ENCODE peak calls at places on chromosomes 11 and 22, in ten cellular contexts. Z is heart left ventricle, W is GM12865, G is body of pancreas, C is AG09319, M is vagina, K is mammary epithelial cell, X is astrocyte of the cerebellum, S is brain microvascular endothelial cell, Q is AG04450. V is an unnamed sample.

GRCh38 chr11:20258496-20258895 is 98.2 kb upstream of the DBX1 start:
- DNase-seq in Z (no peak), W (no peak), G (no peak), C (no peak), M (no peak), K (no peak), X (no peak), S (no peak), Q (no peak), V (no peak)

GRCh38 chr11:118088531-118088930 is 1.8 kb upstream of the SMIM35 start:
- DNase-seq in Z (peak; percentile 74), W (no peak), G (no peak), C (no peak), M (no peak), K (peak; percentile 45), X (no peak), S (peak; percentile 47), Q (no peak), V (no peak)

GRCh38 chr11:67278939-67279588 is 10.0 kb upstream of the ANKRD13D start:
- DNase-seq in Z (peak; percentile 40), W (no peak), G (peak; percentile 3), C (no peak), M (no peak), K (no peak), X (no peak), S (no peak), Q (no peak), V (peak; percentile 69)

GRCh38 chr11:111000400-111001090 is 245.0 kb upstream of the POU2AF2 start:
- DNase-seq in Z (no peak), W (no peak), G (no peak), C (peak; percentile 34), M (no peak), K (no peak), X (peak; percentile 49), S (no peak), Q (no peak), V (no peak)

GRCh38 chr11:90803781-90804180 is 580.9 kb upstream of the CHORDC1 start:
- DNase-seq in Z (no peak), W (no peak), G (no peak), C (no peak), M (no peak), K (no peak), X (no peak), S (no peak), Q (no peak), V (no peak)

GRCh38 chr11:75495749-75496641 is 29.7 kb downstream of the GDPD5 start:
- DNase-seq in Z (no peak), W (no peak), G (no peak), C (no peak), M (no peak), K (no peak), X (no peak), S (no peak), Q (no peak), V (peak; percentile 74)

GRCh38 chr11:128207861-128208321 is 379.5 kb downstream of the ETS1 start:
- DNase-seq in Z (no peak), W (no peak), G (no peak), C (peak; percentile 49), M (no peak), K (peak; percentile 98), X (peak; percentile 67), S (peak; percentile 65), Q (peak; percentile 44), V (peak; percentile 41)

GRCh38 chr11:91792779-91793262 is 431.8 kb upstream of the FAT3 start:
- DNase-seq in Z (no peak), W (no peak), G (no peak), C (no peak), M (no peak), K (no peak), X (no peak), S (no peak), Q (no peak), V (no peak)

DNA sequence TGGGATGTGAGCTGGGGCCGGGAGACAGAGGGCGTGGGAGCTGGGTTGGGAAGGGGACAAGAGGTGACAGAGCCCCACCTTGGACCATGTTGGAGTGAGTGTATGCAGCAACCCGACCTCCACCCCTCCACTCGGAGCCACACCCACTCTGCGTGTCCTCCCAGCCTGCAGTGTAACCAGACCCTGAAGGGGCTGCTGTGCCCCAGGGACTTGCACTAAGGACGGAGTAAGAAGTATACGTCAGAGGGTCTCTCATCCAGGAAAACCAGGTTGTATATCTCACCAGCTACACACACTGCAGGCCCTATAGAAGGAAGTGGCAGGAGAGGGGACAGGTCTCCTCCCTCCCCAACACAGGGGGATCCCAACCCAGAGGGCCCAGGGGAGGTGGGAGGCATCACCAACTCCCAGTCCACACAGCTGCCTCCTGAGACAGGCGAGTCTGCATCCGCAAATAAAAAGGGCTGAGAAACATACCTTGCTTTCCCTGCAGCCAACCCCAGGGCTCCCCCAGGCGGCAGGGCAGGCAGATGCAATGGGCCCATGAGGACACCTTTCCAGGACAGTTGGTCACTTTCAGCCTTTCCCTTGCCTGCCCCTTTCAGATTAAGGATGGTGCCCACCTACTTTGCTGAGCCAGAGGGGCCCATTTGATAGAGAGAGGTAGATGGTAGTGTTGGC is 180.2 kb downstream of the BRD1 start:
- DNase-seq in Z (no peak), W (no peak), G (no peak), C (no peak), M (no peak), K (no peak), X (no peak), S (no peak), Q (no peak), V (no peak)
- TF ChIP-seq CTCF in Z (no peak), W (no peak), G (no peak), C (no peak), M (no peak), K (no peak), X (no peak), S (no peak), Q (no peak), V (no peak)

DNA sequence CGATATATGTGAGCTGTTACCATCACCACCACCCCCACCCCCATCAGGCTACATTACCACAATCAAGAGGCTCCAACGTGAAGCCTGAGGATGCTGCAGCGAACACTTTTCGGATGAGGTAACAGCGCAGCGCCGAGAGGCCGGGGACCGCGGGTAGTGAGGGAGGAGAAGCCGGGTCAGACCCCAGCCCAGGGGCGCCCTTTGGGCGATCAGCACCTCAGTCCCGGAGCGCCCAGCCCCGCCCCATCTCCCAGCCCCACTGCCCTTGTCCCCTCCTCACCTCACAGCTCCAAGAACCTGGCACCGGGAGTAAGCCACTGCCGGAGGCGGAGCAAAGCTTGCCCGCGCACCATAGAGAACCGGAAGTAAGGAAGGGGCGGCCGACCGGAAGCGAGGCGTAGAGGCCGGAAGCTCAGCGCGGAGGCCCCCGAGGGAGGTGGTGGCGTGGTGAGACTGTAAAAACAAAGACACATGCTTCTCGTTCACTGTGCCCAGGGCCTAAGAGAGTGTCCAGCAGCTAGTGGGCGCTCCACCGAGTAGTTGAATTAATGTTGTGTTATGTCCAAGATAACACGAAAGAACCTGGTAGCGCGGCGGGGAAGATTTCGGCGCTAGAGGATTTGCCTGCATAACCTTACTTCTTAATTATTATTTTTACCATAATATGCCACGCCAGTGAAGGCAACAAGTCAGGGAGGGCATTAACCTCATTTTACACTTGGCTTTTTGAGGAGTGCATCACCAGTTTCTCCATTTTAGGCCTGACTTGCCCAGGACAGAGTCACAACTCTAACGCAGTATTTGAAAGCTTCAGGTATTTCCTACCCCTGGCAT is at the start of gene THOC5:
- DNase-seq in Z (peak; percentile 96), W (peak; percentile 93), G (peak; percentile 95), C (peak; percentile 86), M (peak; percentile 95), K (peak; percentile 95), X (peak; percentile 88), S (peak; percentile 94), Q (peak; percentile 84), V (peak; percentile 100)
- TF ChIP-seq CTCF in Z (peak; percentile 58), W (peak; percentile 22), G (peak; percentile 43), C (peak; percentile 77), M (peak; percentile 62), K (peak; percentile 53), X (peak; percentile 70), S (peak; percentile 83), Q (peak; percentile 74), V (peak; percentile 79)

DNA sequence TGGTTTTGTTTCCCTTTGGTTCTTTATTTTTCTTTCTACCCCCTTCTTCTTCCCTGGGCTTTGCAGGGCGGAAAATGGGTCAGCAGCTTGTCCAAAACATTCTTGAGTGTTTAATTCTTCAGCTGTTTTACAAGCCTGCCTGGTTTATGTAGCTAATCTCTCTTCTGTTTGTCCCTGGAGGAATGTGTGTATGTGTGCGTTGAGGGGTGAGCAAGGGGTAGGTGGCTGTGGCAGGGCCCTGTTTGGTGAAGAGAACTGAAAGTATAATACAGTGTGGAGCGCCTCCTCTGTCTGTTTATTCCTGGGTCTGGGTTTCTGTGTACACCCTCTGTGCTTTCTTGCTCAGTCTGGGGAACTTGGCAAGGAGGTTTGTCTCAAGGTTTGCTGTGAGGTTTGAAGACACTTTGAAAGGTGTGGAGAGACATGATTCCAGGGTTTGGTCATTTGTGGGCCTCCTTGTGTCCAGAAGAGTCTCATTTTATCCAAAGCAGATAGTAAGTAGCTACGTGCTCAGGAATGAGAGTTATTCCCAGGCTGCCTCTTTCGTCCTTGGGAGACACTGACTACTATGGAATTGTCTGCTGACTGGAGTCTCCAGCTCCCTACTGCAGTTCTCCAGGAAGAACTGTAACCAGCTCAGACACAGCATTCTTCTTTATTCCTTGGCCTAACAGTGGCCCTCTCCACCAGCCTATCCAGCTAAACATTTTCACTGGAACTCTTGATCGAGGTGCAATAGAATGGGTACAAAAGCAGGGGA is 175.6 kb downstream of the ADAMTS15 start:
- DNase-seq in Z (no peak), W (peak; percentile 28), G (no peak), C (no peak), M (no peak), K (no peak), X (no peak), S (no peak), Q (no peak), V (no peak)
- TF ChIP-seq CTCF in Z (no peak), W (no peak), G (no peak), C (no peak), M (no peak), K (no peak), X (no peak), S (peak; percentile 38), Q (peak; percentile 27), V (no peak)

GRCh38 chr22:27601195-27601594 is 200.4 kb downstream of the MN1 start:
- DNase-seq in Z (no peak), W (no peak), G (no peak), C (no peak), M (no peak), K (no peak), X (no peak), S (no peak), Q (no peak), V (no peak)

GRCh38 chr22:27598792-27599191 is 202.8 kb downstream of the MN1 start:
- DNase-seq in Z (no peak), W (no peak), G (no peak), C (no peak), M (no peak), K (no peak), X (no peak), S (no peak), Q (no peak), V (no peak)

GRCh38 chr22:27596133-27596905 is 205.2 kb downstream of the MN1 start:
- DNase-seq in Z (no peak), W (no peak), G (no peak), C (no peak), M (no peak), K (no peak), X (peak; percentile 28), S (no peak), Q (no peak), V (no peak)

GRCh38 chr22:27594474-27595134 is 207.0 kb downstream of the MN1 start:
- DNase-seq in Z (no peak), W (no peak), G (no peak), C (no peak), M (no peak), K (no peak), X (no peak), S (no peak), Q (no peak), V (no peak)

GRCh38 chr22:27597703-27598444 is 203.7 kb downstream of the MN1 start:
- DNase-seq in Z (no peak), W (no peak), G (peak; percentile 41), C (no peak), M (no peak), K (peak; percentile 28), X (no peak), S (no peak), Q (no peak), V (no peak)
- TF ChIP-seq CTCF in Z (no peak), W (no peak), G (no peak), C (no peak), M (no peak), K (peak; percentile 3), X (no peak), S (no peak), Q (no peak), V (peak; percentile 5)